ENCODE peak calls at places on chromosomes 1 and 21, in seven cellular contexts. Z is IMR-90, P is A549, J is K562, W is H1, N is GM12878, T is HepG2. I is an unnamed sample.

GRCh38 chr1:231748744-231749143 is 122.2 kb downstream of the DISC1 start:
- DNase-seq in Z (peak), P (no peak), T (peak), W (no peak), J (no peak), N (no peak), I (no peak)

GRCh38 chr1:226722901-226723639 is 16.0 kb downstream of the ITPKB start:
- DNase-seq in T (no peak), N (no peak), P (no peak), W (no peak), Z (no peak), J (no peak), I (no peak)

GRCh38 chr21:36321325-36322082 is 1.5 kb downstream of the MORC3 start:
- DNase-seq in P (no peak), T (no peak), Z (peak), J (peak), W (no peak), N (no peak), I (peak)

GRCh38 chr1:203284411-203285208 is 20.7 kb upstream of the BTG2 start:
- DNase-seq in W (no peak), P (no peak), Z (no peak), T (no peak), J (no peak), N (no peak), I (no peak)

GRCh38 chr21:36156815-36157670 is at the start of gene DOP1B:
- DNase-seq in P (no peak), N (no peak), W (no peak), T (no peak), J (no peak), Z (no peak), I (no peak)

GRCh38 chr1:53165408-53165961 is 23.0 kb upstream of the SLC1A7 start:
- DNase-seq in Z (no peak), J (no peak), T (no peak), P (no peak), W (no peak), N (no peak), I (no peak)

GRCh38 chr1:104706631-104707147 is 957.0 kb downstream of the AMY1C start:
- DNase-seq in T (peak), N (peak), Z (no peak), W (no peak), P (peak), J (peak), I (no peak)

GRCh38 chr1:202311880-202312635 is 29.7 kb downstream of the UBE2T start:
- DNase-seq in P (no peak), W (no peak), J (no peak), N (no peak), Z (no peak), T (no peak), I (no peak)

GRCh38 chr1:147665521-147665920 is 4.8 kb downstream of the ACP6 start:
- DNase-seq in W (no peak), T (no peak), P (peak), J (no peak), Z (no peak), N (no peak), I (no peak)

GRCh38 chr1:201500670-201501120 is 6.2 kb downstream of the CSRP1 start:
- DNase-seq in P (no peak), J (no peak), W (no peak), Z (no peak), T (no peak), N (no peak), I (no peak)

GRCh38 chr1:41319803-41320711 is 41.2 kb upstream of the FOXO6 start:
- DNase-seq in N (no peak), T (no peak), P (no peak), J (no peak), Z (no peak), W (peak), I (no peak)

GRCh38 chr1:34163792-34164509 is 1.1 kb downstream of the CSMD2 start:
- DNase-seq in Z (no peak), W (peak), N (no peak), P (no peak), T (no peak), J (no peak), I (peak)

GRCh38 chr1:59831529-59831928 is 16.8 kb downstream of the HOOK1 start:
- DNase-seq in N (no peak), J (no peak), T (no peak), W (no peak), Z (no peak), P (no peak), I (no peak)

GRCh38 chr21:42669069-42669468 is 15.6 kb downstream of the PDE9A start:
- DNase-seq in Z (no peak), P (no peak), J (no peak), N (no peak), T (peak), W (no peak), I (no peak)

GRCh38 chr21:17451364-17451869 is 61.4 kb upstream of the CXADR start:
- DNase-seq in N (no peak), T (peak), J (no peak), P (peak), W (no peak), Z (peak), I (no peak)

GRCh38 chr1:218171302-218171893 is 113.7 kb upstream of the RRP15 start:
- DNase-seq in P (peak), T (peak), W (no peak), Z (peak), N (no peak), J (no peak), I (peak)

GRCh38 chr1:220878223-220879081 is 791 bp upstream of the HLX start:
- DNase-seq in P (no peak), N (no peak), J (no peak), W (peak), T (no peak), Z (no peak), I (no peak)
- TF ChIP-seq USF2 in P (no peak), N (no peak), J (no peak), W (no peak), T (no peak), Z (no peak), I (no peak)

GRCh38 chr21:25985990-25986389 is 184.6 kb downstream of the APP start:
- DNase-seq in Z (no peak), N (no peak), W (no peak), P (no peak), J (no peak), T (no peak), I (no peak)
- H3K27ac ChIP-seq in Z (no peak), N (no peak), W (no peak), P (no peak), J (no peak), T (no peak), I (no peak)

DNA sequence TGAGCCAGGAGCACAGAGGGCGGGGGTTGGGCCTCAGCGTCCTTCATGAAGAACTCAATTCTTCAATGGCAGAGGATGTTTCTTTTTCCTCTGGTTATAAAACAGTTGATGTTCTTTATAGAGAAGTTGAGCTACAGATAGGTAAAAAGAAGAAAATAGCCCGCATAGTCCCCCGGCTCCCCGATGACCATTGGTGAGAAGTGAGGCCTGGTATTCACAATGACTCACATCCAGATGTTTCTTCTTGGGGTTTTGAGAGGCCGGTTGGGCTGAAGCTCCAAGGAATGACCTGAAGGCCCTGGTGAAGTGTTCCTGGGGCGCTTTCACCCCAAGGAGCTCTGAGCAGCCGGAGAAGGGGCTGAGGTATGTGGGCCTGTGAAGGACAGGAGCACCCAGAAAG is 444.4 kb downstream of the CAMTA1 start:
- DNase-seq in N (no peak), P (no peak), T (no peak), J (no peak), Z (peak), W (no peak), I (peak)
- TF ChIP-seq USF2 in N (no peak), P (no peak), T (no peak), J (no peak), Z (no peak), W (no peak), I (no peak)

GRCh38 chr1:108816049-108816882 is 40.6 kb downstream of the AKNAD1 start:
- DNase-seq in P (peak), W (no peak), J (peak), T (peak), Z (peak), N (no peak), I (peak)

GRCh38 chr1:108815566-108815965 is 41.3 kb downstream of the AKNAD1 start:
- DNase-seq in P (no peak), W (no peak), T (no peak), Z (no peak), J (no peak), N (no peak), I (no peak)

GRCh38 chr1:108817016-108817415 is 39.9 kb downstream of the AKNAD1 start:
- DNase-seq in P (no peak), J (no peak), W (no peak), N (no peak), Z (peak), T (peak), I (no peak)

GRCh38 chr1:108819878-108820277 is 37.0 kb downstream of the AKNAD1 start:
- DNase-seq in Z (no peak), P (no peak), T (no peak), J (no peak), N (no peak), W (no peak), I (no peak)

DNA sequence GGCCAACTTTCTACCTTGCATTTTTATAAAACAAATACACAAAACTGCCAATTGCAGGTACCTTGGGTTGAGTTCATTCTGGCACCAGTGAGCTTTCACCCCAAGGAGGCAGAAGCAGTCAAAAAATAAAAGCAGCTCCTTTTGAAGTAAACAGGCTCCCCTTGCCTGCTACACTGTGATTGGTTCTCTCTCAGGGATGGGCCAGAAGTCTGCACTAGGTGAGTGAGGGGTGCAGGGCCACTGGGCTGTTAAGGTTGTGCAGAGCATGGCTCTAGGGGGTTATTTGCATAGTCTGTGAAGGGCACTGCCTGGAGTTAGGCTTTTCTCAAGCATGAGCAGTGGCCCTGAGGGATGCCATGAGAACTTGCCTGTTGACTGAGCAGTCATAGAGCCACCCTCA is 39.1 kb downstream of the AKNAD1 start:
- DNase-seq in T (no peak), P (no peak), N (no peak), Z (no peak), W (no peak), J (no peak), I (no peak)
- H3K27ac ChIP-seq in T (no peak), P (no peak), N (no peak), Z (no peak), W (no peak), J (no peak), I (peak)

I was measured in SK-N-SH.